ENCODE peak calls at places on chromosomes 11 and 22, in ten cellular contexts. Z is GM12865; J is fibroblast of mammary gland; M is lower lobe of right lung; S is CD8-positive, alpha-beta T cell; E is adrenal gland; Y is cardiac muscle cell; X is hepatocyte; T is heart right ventricle; K is upper lobe of left lung. I is an unnamed sample.

GRCh38 chr22:35684270-35684700 is 33.4 kb upstream of the APOL5 start:
- DNase-seq in Z (peak; percentile 24), J (peak; percentile 66), M (no peak), S (no peak), E (peak; percentile 34), Y (peak; percentile 79), X (peak; percentile 18), T (peak; percentile 28), K (no peak), I (peak; percentile 37)

GRCh38 chr11:129061466-129062194 is 119.0 kb upstream of the TP53AIP1 start:
- DNase-seq in Z (no peak), J (peak; percentile 38), M (no peak), S (no peak), E (peak; percentile 22), Y (peak; percentile 54), X (no peak), T (no peak), K (no peak), I (peak; percentile 4)

GRCh38 chr22:36445158-36445668 is 36.2 kb downstream of the TXN2 start:
- DNase-seq in Z (no peak), J (peak; percentile 96), M (no peak), S (no peak), E (peak; percentile 55), Y (peak; percentile 94), X (no peak), T (peak; percentile 61), K (no peak), I (peak; percentile 93)

GRCh38 chr11:69060806-69061712 is 12.3 kb downstream of the TPCN2 start:
- DNase-seq in Z (no peak), J (no peak), M (no peak), S (no peak), E (no peak), Y (no peak), X (no peak), T (no peak), K (no peak), I (no peak)

GRCh38 chr22:20432244-20432686 is 5.4 kb downstream of the SCARF2 start:
- DNase-seq in Z (no peak), J (no peak), M (peak; percentile 11), S (no peak), E (no peak), Y (no peak), X (no peak), T (no peak), K (no peak), I (no peak)

GRCh38 chr22:29379258-29379657 is 9.1 kb downstream of the AP1B1 start:
- DNase-seq in Z (no peak), J (no peak), M (no peak), S (no peak), E (no peak), Y (no peak), X (no peak), T (no peak), K (no peak), I (no peak)

GRCh38 chr11:23143031-23143430 is 282.8 kb upstream of the CCDC179 start:
- DNase-seq in Z (no peak), J (no peak), M (no peak), S (no peak), E (no peak), Y (no peak), X (no peak), T (no peak), K (no peak), I (no peak)

GRCh38 chr11:15889972-15890371 is 466.4 kb downstream of the SOX6 start:
- DNase-seq in Z (no peak), J (no peak), M (no peak), S (no peak), E (no peak), Y (peak; percentile 55), X (no peak), T (no peak), K (no peak), I (no peak)

GRCh38 chr22:42678894-42679293 is 29.7 kb upstream of the CYB5R3 start:
- DNase-seq in Z (no peak), J (no peak), M (no peak), S (no peak), E (no peak), Y (no peak), X (no peak), T (no peak), K (no peak), I (no peak)

GRCh38 chr11:46639197-46639839 is 22.0 kb downstream of the ATG13 start:
- DNase-seq in Z (no peak), J (no peak), M (no peak), S (no peak), E (no peak), Y (peak; percentile 51), X (no peak), T (no peak), K (no peak), I (peak; percentile 29)

GRCh38 chr22:27218521-27218920 is 561.1 kb downstream of the MIAT start:
- DNase-seq in Z (no peak), J (no peak), M (no peak), S (no peak), E (no peak), Y (no peak), X (no peak), T (peak; percentile 40), K (no peak), I (no peak)

GRCh38 chr11:64933935-64934693 is 1.6 kb downstream of the GPHA2 start:
- DNase-seq in Z (no peak), J (no peak), M (no peak), S (no peak), E (no peak), Y (no peak), X (no peak), T (no peak), K (no peak), I (no peak)

GRCh38 chr22:45905924-45906865 is 70.8 kb downstream of the WNT7B start:
- DNase-seq in Z (no peak), J (peak; percentile 11), M (no peak), S (no peak), E (no peak), Y (peak; percentile 72), X (no peak), T (peak; percentile 22), K (no peak), I (no peak)

GRCh38 chr22:26385164-26385563 is 43.9 kb upstream of the ASPHD2 start:
- DNase-seq in Z (no peak), J (no peak), M (no peak), S (no peak), E (no peak), Y (no peak), X (no peak), T (no peak), K (no peak), I (no peak)

GRCh38 chr11:87879118-87879517 is 296.1 kb downstream of the RAB38 start:
- DNase-seq in Z (no peak), J (peak; percentile 39), M (no peak), S (no peak), E (no peak), Y (peak; percentile 38), X (peak; percentile 7), T (no peak), K (no peak), I (no peak)

GRCh38 chr11:33018840-33019239 is 3.2 kb downstream of the DEPDC7 start:
- DNase-seq in Z (no peak), J (no peak), M (no peak), S (no peak), E (no peak), Y (no peak), X (no peak), T (no peak), K (no peak), I (no peak)

GRCh38 chr11:33015621-33016551 is at the start of gene DEPDC7:
- DNase-seq in Z (peak; percentile 15), J (peak; percentile 84), M (peak; percentile 89), S (peak; percentile 80), E (peak; percentile 82), Y (peak; percentile 94), X (peak; percentile 93), T (peak; percentile 74), K (peak; percentile 87), I (peak; percentile 97)

GRCh38 chr11:33018005-33018404 is 2.3 kb downstream of the DEPDC7 start:
- DNase-seq in Z (no peak), J (no peak), M (no peak), S (no peak), E (no peak), Y (no peak), X (no peak), T (no peak), K (no peak), I (no peak)

GRCh38 chr11:33017478-33017877 is 1.8 kb downstream of the DEPDC7 start:
- DNase-seq in Z (no peak), J (no peak), M (no peak), S (no peak), E (no peak), Y (no peak), X (no peak), T (no peak), K (no peak), I (peak; percentile 8)

GRCh38 chr11:33016654-33017053 is 976 bp downstream of the DEPDC7 start:
- DNase-seq in Z (no peak), J (no peak), M (no peak), S (no peak), E (no peak), Y (no peak), X (no peak), T (no peak), K (no peak), I (no peak)
- H3K4me3 ChIP-seq in Z (no peak overlapping the region), J (peak overlapping the region; percentile 55), M (peak overlapping the region; percentile 61), S (no peak overlapping the region), E (no peak overlapping the region), Y (peak overlapping the region; percentile 30), X (peak overlapping the region; percentile 61), T (peak overlapping the region; percentile 60), K (no peak overlapping the region), I (peak overlapping the region; percentile 65)

GRCh38 chr11:72743321-72744221 is 8.6 kb downstream of the ARAP1 start:
- DNase-seq in Z (peak; percentile 84), J (no peak), M (no peak), S (peak; percentile 31), E (no peak), Y (no peak), X (no peak), T (no peak), K (no peak), I (no peak)
- H3K4me3 ChIP-seq in Z (no peak overlapping the region), J (no peak overlapping the region), M (no peak overlapping the region), S (no peak overlapping the region), E (no peak overlapping the region), Y (no peak overlapping the region), X (no peak overlapping the region), T (no peak overlapping the region), K (no peak overlapping the region), I (no peak overlapping the region)

GRCh38 chr11:14783788-14784187 is 108.2 kb downstream of the CYP2R1 start:
- DNase-seq in Z (no peak), J (no peak), M (no peak), S (no peak), E (no peak), Y (no peak), X (no peak), T (no peak), K (no peak), I (no peak)
- H3K4me3 ChIP-seq in Z (no peak overlapping the region), J (no peak overlapping the region), M (no peak overlapping the region), S (no peak overlapping the region), E (no peak overlapping the region), Y (no peak overlapping the region), X (no peak overlapping the region), T (no peak overlapping the region), K (no peak overlapping the region), I (no peak overlapping the region)

DNA sequence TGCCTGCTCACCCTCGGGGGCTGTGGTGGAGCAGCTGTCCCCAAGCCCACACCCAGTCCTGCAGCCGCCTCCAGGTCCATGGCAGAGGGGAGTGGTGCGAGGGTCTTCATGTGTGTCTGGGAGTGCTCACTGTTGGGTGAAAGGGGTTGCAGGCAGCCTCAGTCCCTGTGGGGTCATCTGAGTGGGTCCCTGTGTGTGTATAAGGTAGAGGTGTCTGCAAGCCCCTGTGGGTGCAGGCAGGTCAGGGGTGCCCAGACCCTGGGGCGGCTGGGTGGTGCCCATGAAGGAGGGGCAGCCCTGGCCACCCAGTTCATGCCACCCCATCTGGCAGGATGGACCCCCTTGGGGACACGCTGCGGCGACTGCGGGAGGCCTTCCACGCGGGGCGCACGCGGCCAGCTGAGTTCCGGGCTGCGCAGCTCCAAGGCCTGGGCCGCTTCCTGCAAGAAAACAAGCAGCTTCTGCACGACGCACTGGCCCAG is 4.9 kb downstream of the ALDH3B1 start:
- DNase-seq in Z (no peak), J (no peak), M (no peak), S (no peak), E (no peak), Y (no peak), X (no peak), T (no peak), K (no peak), I (no peak)
- H3K4me3 ChIP-seq in Z (no peak overlapping the region), J (no peak overlapping the region), M (peak overlapping the region; percentile 22), S (no peak overlapping the region), E (no peak overlapping the region), Y (no peak overlapping the region), X (no peak overlapping the region), T (no peak overlapping the region), K (no peak overlapping the region), I (no peak overlapping the region)

I was measured in SJCRH30.